ENCODE peak calls at places on chromosomes 1 and 21, in five cellular contexts. P, L, Q, U and N are unnamed samples.

GRCh38 chr1:228079013-228079412 is 3.5 kb upstream of the ARF1 start:
- DNase-seq in P (no peak), L (no peak), Q (no peak), U (no peak), N (no peak)

GRCh38 chr1:109252893-109253802 is 3.8 kb downstream of the CELSR2 start:
- DNase-seq in P (no peak), L (no peak), Q (peak; percentile 83), U (peak; percentile 42), N (no peak)

GRCh38 chr1:10724948-10725852 is 71.2 kb downstream of the CASZ1 start:
- DNase-seq in P (no peak), L (peak; percentile 40), Q (peak; percentile 49), U (peak; percentile 36), N (no peak)

GRCh38 chr1:193241132-193241827 is 54.9 kb upstream of the B3GALT2 start:
- DNase-seq in P (no peak), L (no peak), Q (no peak), U (no peak), N (no peak)

GRCh38 chr21:15848632-15849031 is 118.8 kb downstream of the USP25 start:
- DNase-seq in P (no peak), L (no peak), Q (no peak), U (peak; percentile 75), N (no peak)

GRCh38 chr1:182347019-182347418 is 44.6 kb downstream of the GLUL start:
- DNase-seq in P (no peak), L (no peak), Q (no peak), U (no peak), N (no peak)

GRCh38 chr1:106536741-106537140 is 519.7 kb upstream of the PRMT6 start:
- DNase-seq in P (no peak), L (no peak), Q (no peak), U (peak; percentile 85), N (no peak)

GRCh38 chr1:163202833-163203451 is at the start of gene RGS5:
- DNase-seq in P (peak; percentile 38), L (no peak), Q (peak; percentile 84), U (peak; percentile 74), N (no peak)

GRCh38 chr1:115530407-115530806 is 111.4 kb upstream of the VANGL1 start:
- DNase-seq in P (no peak), L (no peak), Q (no peak), U (peak; percentile 69), N (no peak)

GRCh38 chr21:44199448-44199847 is 41.3 kb downstream of the ICOSLG start:
- DNase-seq in P (peak; percentile 16), L (no peak), Q (peak; percentile 2), U (no peak), N (no peak)

GRCh38 chr1:230823835-230824485 is 44.4 kb downstream of the C1orf198 start:
- DNase-seq in P (no peak), L (no peak), Q (no peak), U (no peak), N (no peak)

GRCh38 chr1:91774520-91775203 is 111.3 kb downstream of the TGFBR3 start:
- DNase-seq in P (no peak), L (no peak), Q (no peak), U (peak; percentile 75), N (no peak)

GRCh38 chr1:163877016-163877415 is 555.3 kb downstream of the NUF2 start:
- DNase-seq in P (no peak), L (no peak), Q (no peak), U (peak; percentile 27), N (no peak)

GRCh38 chr1:196678510-196678884 is 26.7 kb downstream of the CFH start:
- DNase-seq in P (no peak), L (no peak), Q (no peak), U (peak; percentile 87), N (no peak)

GRCh38 chr1:119219711-119220110 is 79.3 kb upstream of the WARS2 start:
- DNase-seq in P (no peak), L (no peak), Q (no peak), U (no peak), N (no peak)

GRCh38 chr1:6426321-6426971 is 1.9 kb downstream of the ESPN start:
- DNase-seq in P (no peak), L (no peak), Q (no peak), U (no peak), N (no peak)

GRCh38 chr1:58909162-58909560 is 125.3 kb upstream of the JUN start:
- DNase-seq in P (no peak), L (no peak), Q (no peak), U (peak; percentile 80), N (no peak)

GRCh38 chr1:105427543-105427942 is 1628.9 kb upstream of the PRMT6 start:
- DNase-seq in P (no peak), L (no peak), Q (no peak), U (no peak), N (no peak)

GRCh38 chr1:10607228-10607627 is 132.5 kb downstream of the PEX14 start:
- DNase-seq in P (no peak), L (no peak), Q (no peak), U (peak; percentile 20), N (no peak)

GRCh38 chr1:226634156-226634588 is 85.6 kb downstream of the STUM start:
- DNase-seq in P (peak; percentile 89), L (peak; percentile 80), Q (peak; percentile 87), U (peak; percentile 44), N (peak; percentile 85)

GRCh38 chr1:41739061-41739955 is 179.4 kb downstream of the HIVEP3 start:
- DNase-seq in P (no peak), L (peak; percentile 87), Q (no peak), U (no peak), N (peak; percentile 72)

GRCh38 chr21:46624050-46624449 is 11.4 kb upstream of the PRMT2 start:
- DNase-seq in P (no peak), L (no peak), Q (no peak), U (no peak), N (no peak)

GRCh38 chr1:176745945-176746344 is 283.0 kb downstream of the PAPPA2 start:
- DNase-seq in P (no peak), L (no peak), Q (no peak), U (no peak), N (no peak)

GRCh38 chr1:19762175-19762779 is 37.4 kb downstream of the TMCO4 start:
- DNase-seq in P (peak; percentile 73), L (no peak), Q (peak; percentile 46), U (no peak), N (peak; percentile 65)

GRCh38 chr1:31164291-31164690 is 75.4 kb downstream of the NKAIN1 start:
- DNase-seq in P (no peak), L (no peak), Q (no peak), U (no peak), N (no peak)

GRCh38 chr1:33022650-33023200 is 14.0 kb downstream of the AK2 start:
- DNase-seq in P (no peak), L (no peak), Q (no peak), U (no peak), N (no peak)

GRCh38 chr1:212671342-212672031 is 28.2 kb downstream of the BATF3 start:
- DNase-seq in P (no peak), L (peak; percentile 61), Q (peak; percentile 42), U (peak; percentile 81), N (no peak)

GRCh38 chr1:29415861-29416260 is 179.5 kb downstream of the PTPRU start:
- DNase-seq in P (no peak), L (no peak), Q (no peak), U (no peak), N (no peak)

GRCh38 chr1:29413661-29414060 is 177.3 kb downstream of the PTPRU start:
- DNase-seq in P (no peak), L (no peak), Q (no peak), U (no peak), N (no peak)

GRCh38 chr1:29416267-29416666 is 179.9 kb downstream of the PTPRU start:
- DNase-seq in P (no peak), L (no peak), Q (no peak), U (no peak), N (no peak)

GRCh38 chr1:29414091-29414490 is 177.8 kb downstream of the PTPRU start:
- DNase-seq in P (no peak), L (no peak), Q (no peak), U (no peak), N (no peak)

DNA sequence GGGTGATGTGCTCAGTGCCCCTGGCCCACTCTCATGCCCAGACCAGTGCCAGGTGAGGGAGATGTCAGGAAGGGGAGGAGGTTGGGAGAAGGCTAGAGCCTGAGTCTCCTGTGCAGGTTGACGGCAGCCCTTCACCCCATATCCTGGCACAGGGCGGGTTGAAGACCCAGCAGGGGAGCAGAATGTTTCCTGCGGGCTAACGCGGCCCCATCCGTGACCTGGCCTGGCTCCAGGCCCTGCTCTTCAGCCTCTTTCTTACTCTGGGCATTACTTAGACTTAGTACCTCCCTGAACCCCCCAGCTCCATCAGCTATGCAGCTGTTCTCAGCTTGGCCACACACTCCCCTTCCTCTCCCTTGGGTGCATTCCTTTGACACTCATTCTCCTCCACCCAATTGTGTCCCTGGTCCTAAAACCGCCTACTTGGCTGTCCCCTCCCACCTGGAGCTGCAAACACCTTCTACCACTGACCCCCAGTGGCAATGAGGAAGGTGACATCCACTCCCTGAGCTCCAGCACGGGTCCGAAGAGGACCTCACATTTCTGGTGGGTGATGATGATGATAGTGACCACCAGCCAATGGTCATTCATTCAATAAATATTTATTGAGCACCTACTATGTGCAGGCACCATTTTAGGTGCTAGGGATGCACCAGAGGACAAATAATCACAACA is 179.0 kb downstream of the PTPRU start:
- DNase-seq in P (peak; percentile 33), L (no peak), Q (no peak), U (peak; percentile 20), N (no peak)
- TF ChIP-seq CTCF in P (no peak), L (no peak), Q (peak; percentile 29), U (no peak), N (no peak)

GRCh38 chr1:233424727-233425222 is 97.3 kb downstream of the MAP3K21 start:
- DNase-seq in P (no peak), L (no peak), Q (no peak), U (no peak), N (no peak)
- TF ChIP-seq CTCF in P (no peak), L (no peak), Q (peak; percentile 24), U (peak; percentile 6), N (no peak)

GRCh38 chr21:45324430-45325205 is 36.9 kb upstream of the POFUT2 start:
- DNase-seq in P (no peak), L (no peak), Q (peak; percentile 20), U (no peak), N (no peak)
- TF ChIP-seq CTCF in P (no peak), L (no peak), Q (no peak), U (no peak), N (no peak)

GRCh38 chr1:102550729-102551384 is 554.1 kb upstream of the OLFM3 start:
- DNase-seq in P (peak; percentile 75), L (no peak), Q (peak; percentile 69), U (peak; percentile 8), N (no peak)
- TF ChIP-seq CTCF in P (peak; percentile 52), L (no peak), Q (peak; percentile 66), U (peak; percentile 17), N (peak; percentile 40)

GRCh38 chr1:48216941-48217340 is 5.6 kb upstream of the SLC5A9 start:
- DNase-seq in P (no peak), L (no peak), Q (no peak), U (no peak), N (no peak)

GRCh38 chr1:48215222-48215621 is 7.3 kb upstream of the SLC5A9 start:
- DNase-seq in P (no peak), L (no peak), Q (no peak), U (no peak), N (no peak)

GRCh38 chr1:48214820-48215219 is 7.7 kb upstream of the SLC5A9 start:
- DNase-seq in P (no peak), L (no peak), Q (no peak), U (no peak), N (no peak)

GRCh38 chr1:48217861-48218260 is 4.7 kb upstream of the SLC5A9 start:
- DNase-seq in P (no peak), L (no peak), Q (no peak), U (no peak), N (no peak)

GRCh38 chr1:48216276-48216675 is 6.2 kb upstream of the SLC5A9 start:
- DNase-seq in P (no peak), L (no peak), Q (no peak), U (no peak), N (no peak)
- TF ChIP-seq CTCF in P (no peak), L (no peak), Q (no peak), U (no peak), N (no peak)